ENCODE peak calls at places on chromosomes 12 and 14, in six cellular contexts. I is Right ventricle myocardium inferior; N is central memory CD8-positive, alpha-beta T cell; F is left lobe of liver; R is left cardiac atrium; K is heart left ventricle. D is an unnamed sample.

GRCh38 chr12:83016226-83016835 is 329.6 kb downstream of the TMTC2 start:
- ATAC-seq in R (peak), I (peak), F (no peak), K (peak), N (no peak), D (peak)

GRCh38 chr12:100332852-100333251 is 24.0 kb upstream of the SLC17A8 start:
- ATAC-seq in I (no peak), R (no peak), K (no peak), N (no peak), F (no peak), D (no peak)

GRCh38 chr12:47391566-47391965 is 311.8 kb upstream of the AMIGO2 start:
- ATAC-seq in I (no peak), K (no peak), R (no peak), F (no peak), N (peak), D (peak)

GRCh38 chr12:68223067-68223747 is 2.4 kb downstream of the IL26 start:
- ATAC-seq in K (peak), N (peak), R (peak), I (peak), F (peak), D (peak)

GRCh38 chr14:85074955-85075354 is 455.0 kb upstream of the FLRT2 start:
- ATAC-seq in I (no peak), F (no peak), R (no peak), N (no peak), K (no peak), D (no peak)

GRCh38 chr12:105204916-105205315 is 31.1 kb downstream of the APPL2 start:
- ATAC-seq in K (no peak), R (no peak), N (no peak), F (no peak), I (no peak), D (peak)

GRCh38 chr14:35742448-35742847 is 66.6 kb downstream of the RALGAPA1 start:
- ATAC-seq in K (no peak), I (no peak), F (no peak), R (no peak), N (no peak), D (no peak)

GRCh38 chr12:104599985-104600712 is 143.4 kb downstream of the CHST11 start:
- ATAC-seq in R (no peak), K (no peak), F (no peak), N (no peak), I (no peak), D (no peak)

GRCh38 chr12:64184216-64184615 is 37.9 kb downstream of the KICS2 start:
- ATAC-seq in F (no peak), K (no peak), N (no peak), I (no peak), R (no peak), D (no peak)

GRCh38 chr12:2319747-2320146 is 267.0 kb downstream of the CACNA1C start:
- ATAC-seq in R (peak), F (no peak), K (peak), N (no peak), I (no peak), D (no peak)

GRCh38 chr14:44662250-44662891 is 155.3 kb upstream of the FSCB start:
- ATAC-seq in R (no peak), K (no peak), F (peak), I (no peak), N (no peak), D (no peak)

GRCh38 chr14:23621204-23621931 is 14.8 kb upstream of the DHRS2 start:
- ATAC-seq in R (no peak), I (no peak), K (no peak), N (no peak), F (peak), D (no peak)

GRCh38 chr14:74888164-74889158 is 6.7 kb downstream of the DLST start:
- ATAC-seq in I (no peak), N (peak), R (no peak), F (peak), K (no peak), D (no peak)